ENCODE peak calls at places on chromosomes 12 and 14, in nine cellular contexts. One of them, this sample, is unnamed.

GRCh38 chr12:105588126-105588525 is 257.6 kb downstream of the C12orf75 start:
- DNase-seq in left ventricle myocardium inferior: no peak
- DNase-seq in heart right ventricle: no peak
- DNase-seq in cardiac fibroblast: no peak
- DNase-seq in B cell: no peak
- DNase-seq in transverse colon: no peak
- DNase-seq in MM.1S: no peak
- DNase-seq in astrocyte of the spinal cord: no peak
- DNase-seq in nephron progenitor cell: peak
- DNase-seq in this sample: no peak

GRCh38 chr14:71380271-71380670 is 473.0 kb downstream of the PCNX1 start:
- DNase-seq in MM.1S: no peak
- DNase-seq in nephron progenitor cell: no peak
- DNase-seq in transverse colon: no peak
- DNase-seq in left ventricle myocardium inferior: no peak
- DNase-seq in cardiac fibroblast: peak
- DNase-seq in heart right ventricle: no peak
- DNase-seq in astrocyte of the spinal cord: peak
- DNase-seq in B cell: no peak
- DNase-seq in this sample: peak

GRCh38 chr14:68692916-68693771 is 99.7 kb downstream of the ZFP36L1 start:
- DNase-seq in cardiac fibroblast: peak
- DNase-seq in nephron progenitor cell: no peak
- DNase-seq in astrocyte of the spinal cord: peak
- DNase-seq in left ventricle myocardium inferior: no peak
- DNase-seq in heart right ventricle: no peak
- DNase-seq in transverse colon: no peak
- DNase-seq in B cell: peak
- DNase-seq in MM.1S: no peak
- DNase-seq in this sample: peak

GRCh38 chr14:101233861-101234587 is 327.3 kb upstream of the DIO3 start:
- DNase-seq in transverse colon: no peak
- DNase-seq in B cell: no peak
- DNase-seq in left ventricle myocardium inferior: no peak
- DNase-seq in nephron progenitor cell: no peak
- DNase-seq in astrocyte of the spinal cord: no peak
- DNase-seq in cardiac fibroblast: no peak
- DNase-seq in MM.1S: no peak
- DNase-seq in heart right ventricle: no peak
- DNase-seq in this sample: no peak

GRCh38 chr12:795305-795704 is 42.9 kb downstream of the WNK1 start:
- DNase-seq in nephron progenitor cell: no peak
- DNase-seq in MM.1S: no peak
- DNase-seq in astrocyte of the spinal cord: no peak
- DNase-seq in transverse colon: no peak
- DNase-seq in heart right ventricle: no peak
- DNase-seq in cardiac fibroblast: no peak
- DNase-seq in B cell: no peak
- DNase-seq in left ventricle myocardium inferior: no peak
- DNase-seq in this sample: no peak

GRCh38 chr12:29970501-29970900 is 186.8 kb upstream of the TMTC1 start:
- DNase-seq in B cell: no peak
- DNase-seq in left ventricle myocardium inferior: no peak
- DNase-seq in cardiac fibroblast: no peak
- DNase-seq in nephron progenitor cell: no peak
- DNase-seq in heart right ventricle: no peak
- DNase-seq in transverse colon: no peak
- DNase-seq in astrocyte of the spinal cord: no peak
- DNase-seq in MM.1S: no peak
- DNase-seq in this sample: no peak

GRCh38 chr12:43293396-43293795 is 258.6 kb downstream of the ADAMTS20 start:
- DNase-seq in transverse colon: no peak
- DNase-seq in astrocyte of the spinal cord: no peak
- DNase-seq in nephron progenitor cell: no peak
- DNase-seq in left ventricle myocardium inferior: no peak
- DNase-seq in heart right ventricle: no peak
- DNase-seq in cardiac fibroblast: peak
- DNase-seq in B cell: no peak
- DNase-seq in MM.1S: no peak
- DNase-seq in this sample: no peak

GRCh38 chr12:34393821-34394150 is 371.5 kb downstream of the ALG10 start:
- DNase-seq in astrocyte of the spinal cord: no peak
- DNase-seq in MM.1S: no peak
- DNase-seq in B cell: no peak
- DNase-seq in heart right ventricle: no peak
- DNase-seq in nephron progenitor cell: no peak
- DNase-seq in cardiac fibroblast: no peak
- DNase-seq in transverse colon: peak
- DNase-seq in left ventricle myocardium inferior: peak
- DNase-seq in this sample: no peak

GRCh38 chr12:6020930-6021329 is 75.9 kb upstream of the ANO2 start:
- DNase-seq in nephron progenitor cell: peak
- DNase-seq in left ventricle myocardium inferior: no peak
- DNase-seq in cardiac fibroblast: no peak
- DNase-seq in heart right ventricle: no peak
- DNase-seq in astrocyte of the spinal cord: peak
- DNase-seq in MM.1S: no peak
- DNase-seq in transverse colon: no peak
- DNase-seq in B cell: no peak
- DNase-seq in this sample: no peak

GRCh38 chr12:14435627-14436026 is 70.1 kb downstream of the ATF7IP start:
- DNase-seq in heart right ventricle: no peak
- DNase-seq in cardiac fibroblast: no peak
- DNase-seq in left ventricle myocardium inferior: no peak
- DNase-seq in astrocyte of the spinal cord: no peak
- DNase-seq in transverse colon: no peak
- DNase-seq in nephron progenitor cell: no peak
- DNase-seq in MM.1S: no peak
- DNase-seq in B cell: no peak
- DNase-seq in this sample: no peak

GRCh38 chr12:95963104-95963503 is 20.0 kb downstream of the AMDHD1 start:
- DNase-seq in cardiac fibroblast: no peak
- DNase-seq in left ventricle myocardium inferior: no peak
- DNase-seq in transverse colon: no peak
- DNase-seq in astrocyte of the spinal cord: no peak
- DNase-seq in MM.1S: no peak
- DNase-seq in heart right ventricle: no peak
- DNase-seq in nephron progenitor cell: no peak
- DNase-seq in B cell: no peak
- DNase-seq in this sample: no peak

GRCh38 chr12:34400423-34400881 is 378.2 kb downstream of the ALG10 start:
- DNase-seq in left ventricle myocardium inferior: peak
- DNase-seq in astrocyte of the spinal cord: no peak
- DNase-seq in MM.1S: no peak
- DNase-seq in cardiac fibroblast: no peak
- DNase-seq in B cell: no peak
- DNase-seq in heart right ventricle: no peak
- DNase-seq in transverse colon: peak
- DNase-seq in nephron progenitor cell: no peak
- DNase-seq in this sample: no peak

GRCh38 chr12:90851800-90852718 is 102.9 kb downstream of the CCER1 start:
- DNase-seq in B cell: no peak
- DNase-seq in cardiac fibroblast: no peak
- DNase-seq in heart right ventricle: no peak
- DNase-seq in left ventricle myocardium inferior: no peak
- DNase-seq in astrocyte of the spinal cord: no peak
- DNase-seq in MM.1S: no peak
- DNase-seq in transverse colon: no peak
- DNase-seq in nephron progenitor cell: no peak
- DNase-seq in this sample: no peak

GRCh38 chr14:30020271-30020670 is 92.6 kb upstream of the PRKD1 start:
- DNase-seq in heart right ventricle: no peak
- DNase-seq in transverse colon: no peak
- DNase-seq in MM.1S: no peak
- DNase-seq in left ventricle myocardium inferior: no peak
- DNase-seq in B cell: no peak
- DNase-seq in nephron progenitor cell: no peak
- DNase-seq in cardiac fibroblast: no peak
- DNase-seq in astrocyte of the spinal cord: no peak
- DNase-seq in this sample: no peak

GRCh38 chr12:84807249-84807648 is 105.3 kb downstream of the SLC6A15 start:
- DNase-seq in cardiac fibroblast: peak
- DNase-seq in MM.1S: no peak
- DNase-seq in astrocyte of the spinal cord: peak
- DNase-seq in heart right ventricle: no peak
- DNase-seq in B cell: no peak
- DNase-seq in left ventricle myocardium inferior: no peak
- DNase-seq in nephron progenitor cell: no peak
- DNase-seq in transverse colon: no peak
- DNase-seq in this sample: peak

GRCh38 chr14:23483216-23483854 is 13.8 kb downstream of the NGDN start:
- DNase-seq in left ventricle myocardium inferior: no peak
- DNase-seq in nephron progenitor cell: peak
- DNase-seq in transverse colon: no peak
- DNase-seq in heart right ventricle: no peak
- DNase-seq in MM.1S: no peak
- DNase-seq in cardiac fibroblast: peak
- DNase-seq in astrocyte of the spinal cord: no peak
- DNase-seq in B cell: no peak
- DNase-seq in this sample: no peak

GRCh38 chr12:76560083-76560491 is 516 bp upstream of the OSBPL8 start:
- DNase-seq in left ventricle myocardium inferior: no peak
- DNase-seq in MM.1S: no peak
- DNase-seq in nephron progenitor cell: no peak
- DNase-seq in heart right ventricle: no peak
- DNase-seq in astrocyte of the spinal cord: no peak
- DNase-seq in cardiac fibroblast: no peak
- DNase-seq in transverse colon: no peak
- DNase-seq in B cell: no peak
- DNase-seq in this sample: no peak

GRCh38 chr12:102690267-102690666 is 209.9 kb upstream of the IGF1 start:
- DNase-seq in cardiac fibroblast: no peak
- DNase-seq in heart right ventricle: no peak
- DNase-seq in left ventricle myocardium inferior: no peak
- DNase-seq in nephron progenitor cell: no peak
- DNase-seq in astrocyte of the spinal cord: no peak
- DNase-seq in MM.1S: no peak
- DNase-seq in transverse colon: no peak
- DNase-seq in B cell: no peak
- DNase-seq in this sample: no peak

GRCh38 chr14:105860615-105861580 is 334.5 kb downstream of the TMEM121 start:
- DNase-seq in astrocyte of the spinal cord: no peak
- DNase-seq in B cell: no peak
- DNase-seq in transverse colon: peak
- DNase-seq in heart right ventricle: no peak
- DNase-seq in cardiac fibroblast: no peak
- DNase-seq in MM.1S: peak
- DNase-seq in left ventricle myocardium inferior: peak
- DNase-seq in nephron progenitor cell: no peak
- DNase-seq in this sample: no peak

GRCh38 chr14:102949062-102949800 is 26.8 kb downstream of the AMN start:
- DNase-seq in astrocyte of the spinal cord: no peak
- DNase-seq in heart right ventricle: no peak
- DNase-seq in B cell: peak
- DNase-seq in nephron progenitor cell: no peak
- DNase-seq in transverse colon: peak
- DNase-seq in MM.1S: no peak
- DNase-seq in left ventricle myocardium inferior: no peak
- DNase-seq in cardiac fibroblast: no peak
- DNase-seq in this sample: peak

GRCh38 chr14:105854600-105855245 is 328.3 kb downstream of the TMEM121 start:
- DNase-seq in B cell: no peak
- DNase-seq in nephron progenitor cell: no peak
- DNase-seq in transverse colon: peak
- DNase-seq in left ventricle myocardium inferior: peak
- DNase-seq in cardiac fibroblast: no peak
- DNase-seq in astrocyte of the spinal cord: no peak
- DNase-seq in heart right ventricle: peak
- DNase-seq in MM.1S: no peak
- DNase-seq in this sample: no peak

GRCh38 chr12:98955284-98955683 is 310.2 kb downstream of the APAF1 start:
- DNase-seq in heart right ventricle: no peak
- DNase-seq in transverse colon: no peak
- DNase-seq in cardiac fibroblast: peak
- DNase-seq in left ventricle myocardium inferior: no peak
- DNase-seq in nephron progenitor cell: peak
- DNase-seq in astrocyte of the spinal cord: peak
- DNase-seq in B cell: no peak
- DNase-seq in MM.1S: peak
- DNase-seq in this sample: no peak
- TF ChIP-seq CTCF in heart right ventricle: no peak
- TF ChIP-seq CTCF in transverse colon: no peak
- TF ChIP-seq CTCF in cardiac fibroblast: peak
- TF ChIP-seq CTCF in left ventricle myocardium inferior: no peak
- TF ChIP-seq CTCF in nephron progenitor cell: peak
- TF ChIP-seq CTCF in astrocyte of the spinal cord: peak
- TF ChIP-seq CTCF in B cell: peak
- TF ChIP-seq CTCF in MM.1S: peak
- TF ChIP-seq CTCF in this sample: peak

DNA sequence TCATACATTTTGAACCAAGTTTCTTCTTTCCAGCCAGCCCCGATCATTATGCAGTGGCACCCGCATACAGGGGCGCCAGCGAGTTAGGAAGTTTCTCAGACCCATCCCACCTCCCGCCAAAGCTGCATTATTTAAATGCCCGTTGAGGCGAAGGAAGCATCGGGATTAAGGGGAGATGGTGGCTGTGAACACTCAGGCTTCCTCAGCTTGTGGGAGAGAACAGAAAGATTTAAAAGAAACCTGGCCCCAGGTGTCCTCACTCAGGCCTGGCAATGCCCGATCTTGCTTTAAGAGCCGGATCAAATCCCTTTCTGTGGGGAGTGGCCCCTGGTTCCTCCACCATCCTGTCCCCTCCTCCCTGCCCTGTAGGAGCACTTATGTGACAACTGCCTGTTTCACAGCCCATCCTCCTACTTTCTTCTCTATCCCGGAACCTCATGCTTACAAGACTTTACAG is 1108.7 kb downstream of the BCL11B start:
- DNase-seq in MM.1S: no peak
- DNase-seq in transverse colon: no peak
- DNase-seq in astrocyte of the spinal cord: no peak
- DNase-seq in B cell: no peak
- DNase-seq in heart right ventricle: no peak
- DNase-seq in left ventricle myocardium inferior: no peak
- DNase-seq in cardiac fibroblast: no peak
- DNase-seq in nephron progenitor cell: no peak
- DNase-seq in this sample: no peak
- TF ChIP-seq CTCF in MM.1S: no peak
- TF ChIP-seq CTCF in transverse colon: no peak
- TF ChIP-seq CTCF in astrocyte of the spinal cord: no peak
- TF ChIP-seq CTCF in B cell: no peak
- TF ChIP-seq CTCF in heart right ventricle: no peak
- TF ChIP-seq CTCF in left ventricle myocardium inferior: no peak
- TF ChIP-seq CTCF in cardiac fibroblast: no peak
- TF ChIP-seq CTCF in nephron progenitor cell: no peak
- TF ChIP-seq CTCF in this sample: no peak

GRCh38 chr12:20248646-20249045 is 119.7 kb upstream of the PDE3A start:
- DNase-seq in heart right ventricle: no peak
- DNase-seq in transverse colon: no peak
- DNase-seq in MM.1S: no peak
- DNase-seq in astrocyte of the spinal cord: no peak
- DNase-seq in B cell: no peak
- DNase-seq in nephron progenitor cell: no peak
- DNase-seq in left ventricle myocardium inferior: no peak
- DNase-seq in cardiac fibroblast: no peak
- DNase-seq in this sample: no peak
- TF ChIP-seq CTCF in heart right ventricle: no peak
- TF ChIP-seq CTCF in transverse colon: no peak
- TF ChIP-seq CTCF in MM.1S: no peak
- TF ChIP-seq CTCF in astrocyte of the spinal cord: no peak
- TF ChIP-seq CTCF in B cell: no peak
- TF ChIP-seq CTCF in nephron progenitor cell: no peak
- TF ChIP-seq CTCF in left ventricle myocardium inferior: no peak
- TF ChIP-seq CTCF in cardiac fibroblast: no peak
- TF ChIP-seq CTCF in this sample: no peak

GRCh38 chr12:7078163-7078562 is 14.1 kb downstream of the C1R start:
- DNase-seq in cardiac fibroblast: no peak
- DNase-seq in left ventricle myocardium inferior: no peak
- DNase-seq in transverse colon: no peak
- DNase-seq in nephron progenitor cell: no peak
- DNase-seq in MM.1S: no peak
- DNase-seq in heart right ventricle: no peak
- DNase-seq in astrocyte of the spinal cord: no peak
- DNase-seq in B cell: no peak
- DNase-seq in this sample: no peak
- TF ChIP-seq CTCF in cardiac fibroblast: no peak
- TF ChIP-seq CTCF in left ventricle myocardium inferior: no peak
- TF ChIP-seq CTCF in transverse colon: no peak
- TF ChIP-seq CTCF in nephron progenitor cell: peak
- TF ChIP-seq CTCF in MM.1S: no peak
- TF ChIP-seq CTCF in heart right ventricle: no peak
- TF ChIP-seq CTCF in astrocyte of the spinal cord: no peak
- TF ChIP-seq CTCF in B cell: no peak
- TF ChIP-seq CTCF in this sample: no peak